ENCODE peak calls at places on chromosomes 7 and 10, in six cellular contexts. W is skeletal muscle cell; Y is transverse colon; E is naive thymus-derived CD4-positive, alpha-beta T cell; U is activated CD8-positive, alpha-beta T cell treated with anti-CD3 and anti-CD28 coated beads, Interleukin-2, amount 10 ng/mL, durations not matched to agents 7 days and 5 days; T is PC-3. P is an unnamed sample.

GRCh38 chr7:116653204-116653603 is 18.8 kb upstream of the MET start:
- DNase-seq in W (peak; percentile 52), Y (no peak), E (no peak), U (no peak), T (peak; percentile 75), P (no peak)

GRCh38 chr7:123242467-123243097 is 42.8 kb upstream of the SLC13A1 start:
- DNase-seq in W (no peak), Y (peak; percentile 8), E (no peak), U (no peak), T (peak; percentile 45), P (no peak)

GRCh38 chr7:44393238-44394111 is 68.1 kb upstream of the CAMK2B start:
- DNase-seq in W (no peak), Y (no peak), E (no peak), U (peak; percentile 16), T (no peak), P (no peak)

GRCh38 chr10:63208981-63209380 is 75.9 kb downstream of the NRBF2 start:
- DNase-seq in W (no peak), Y (no peak), E (no peak), U (no peak), T (no peak), P (no peak)

GRCh38 chr7:42014625-42015412 is 222.2 kb downstream of the GLI3 start:
- DNase-seq in W (no peak), Y (peak; percentile 26), E (no peak), U (peak; percentile 52), T (peak; percentile 79), P (peak; percentile 36)

GRCh38 chr10:110544958-110545537 is 22.4 kb upstream of the SMC3 start:
- DNase-seq in W (no peak), Y (no peak), E (no peak), U (no peak), T (no peak), P (no peak)

GRCh38 chr7:130062246-130062645 is 8.1 kb upstream of the KLHDC10 start:
- DNase-seq in W (no peak), Y (no peak), E (no peak), U (no peak), T (no peak), P (no peak)

GRCh38 chr7:108132551-108133265 is 2.5 kb upstream of the LAMB4 start:
- DNase-seq in W (no peak), Y (no peak), E (no peak), U (no peak), T (no peak), P (no peak)

GRCh38 chr7:139771001-139771956 is 6.5 kb downstream of the HIPK2 start:
- DNase-seq in W (peak; percentile 93), Y (no peak), E (no peak), U (no peak), T (peak; percentile 92), P (no peak)

GRCh38 chr7:17907014-17907413 is 33.3 kb downstream of the SNX13 start:
- DNase-seq in W (no peak), Y (no peak), E (no peak), U (no peak), T (peak; percentile 41), P (no peak)